ENCODE peak calls at places on chromosomes 3 and 15, in four cellular contexts. One of them, this sample, is unnamed.

GRCh38 chr3:13146643-13147143 is 73.5 kb upstream of the IQSEC1 start:
- DNase-seq in Peyer's patch: no peak
- DNase-seq in ascending aorta: no peak
- DNase-seq in T-helper 2 cell: no peak
- DNase-seq in this sample: no peak

GRCh38 chr3:64022451-64023186 is 675 bp downstream of the PSMD6 start:
- DNase-seq in ascending aorta: no peak
- DNase-seq in Peyer's patch: no peak
- DNase-seq in T-helper 2 cell: peak
- DNase-seq in this sample: no peak

GRCh38 chr3:154835638-154836037 is 244.5 kb upstream of the MME start:
- DNase-seq in Peyer's patch: no peak
- DNase-seq in ascending aorta: no peak
- DNase-seq in T-helper 2 cell: no peak
- DNase-seq in this sample: no peak

GRCh38 chr3:40130721-40131120 is 178.8 kb upstream of the EIF1B start:
- DNase-seq in Peyer's patch: no peak
- DNase-seq in T-helper 2 cell: no peak
- DNase-seq in ascending aorta: no peak
- DNase-seq in this sample: no peak

GRCh38 chr3:65080432-65080831 is 392.6 kb upstream of the ADAMTS9 start:
- DNase-seq in T-helper 2 cell: no peak
- DNase-seq in ascending aorta: no peak
- DNase-seq in Peyer's patch: no peak
- DNase-seq in this sample: no peak

GRCh38 chr3:16069149-16069922 is 105.1 kb upstream of the GALNT15 start:
- DNase-seq in Peyer's patch: no peak
- DNase-seq in ascending aorta: no peak
- DNase-seq in T-helper 2 cell: no peak
- DNase-seq in this sample: no peak

GRCh38 chr3:111610189-111610588 is 15.0 kb upstream of the ZBED2 start:
- DNase-seq in T-helper 2 cell: no peak
- DNase-seq in Peyer's patch: no peak
- DNase-seq in ascending aorta: no peak
- DNase-seq in this sample: no peak

GRCh38 chr15:82748315-82748714 is 38.6 kb upstream of the AP3B2 start:
- DNase-seq in Peyer's patch: no peak
- DNase-seq in ascending aorta: no peak
- DNase-seq in T-helper 2 cell: no peak
- DNase-seq in this sample: no peak

GRCh38 chr15:78104119-78104479 is 11.7 kb downstream of the SH2D7 start:
- DNase-seq in ascending aorta: no peak
- DNase-seq in Peyer's patch: no peak
- DNase-seq in T-helper 2 cell: no peak
- DNase-seq in this sample: no peak

GRCh38 chr15:63038926-63039673 is 3.4 kb upstream of the TPM1 start:
- DNase-seq in T-helper 2 cell: no peak
- DNase-seq in Peyer's patch: no peak
- DNase-seq in ascending aorta: no peak
- DNase-seq in this sample: no peak

GRCh38 chr15:69414702-69415161 is 583 bp downstream of the KIF23 start:
- DNase-seq in Peyer's patch: no peak
- DNase-seq in T-helper 2 cell: no peak
- DNase-seq in ascending aorta: no peak
- DNase-seq in this sample: no peak

GRCh38 chr3:13475871-13476590 is 4.1 kb upstream of the HDAC11 start:
- DNase-seq in ascending aorta: no peak
- DNase-seq in Peyer's patch: no peak
- DNase-seq in T-helper 2 cell: no peak
- DNase-seq in this sample: no peak

GRCh38 chr3:160686955-160687535 is 10.1 kb downstream of the ARL14 start:
- DNase-seq in ascending aorta: no peak
- DNase-seq in T-helper 2 cell: no peak
- DNase-seq in Peyer's patch: no peak
- DNase-seq in this sample: no peak

GRCh38 chr3:82133070-82133606 is 371.7 kb upstream of the GBE1 start:
- DNase-seq in ascending aorta: no peak
- DNase-seq in Peyer's patch: peak
- DNase-seq in T-helper 2 cell: no peak
- DNase-seq in this sample: no peak

GRCh38 chr3:31285808-31286486 is 246.8 kb upstream of the STT3B start:
- DNase-seq in T-helper 2 cell: no peak
- DNase-seq in Peyer's patch: no peak
- DNase-seq in ascending aorta: no peak
- DNase-seq in this sample: no peak

GRCh38 chr3:169659858-169660614 is 3.5 kb downstream of the MECOM start:
- DNase-seq in T-helper 2 cell: no peak
- DNase-seq in Peyer's patch: no peak
- DNase-seq in ascending aorta: no peak
- DNase-seq in this sample: no peak

GRCh38 chr3:9912294-9912935 is 4.5 kb upstream of the IL17RC start:
- DNase-seq in ascending aorta: no peak
- DNase-seq in Peyer's patch: no peak
- DNase-seq in T-helper 2 cell: no peak
- DNase-seq in this sample: no peak

GRCh38 chr15:50235794-50236193 is 29.7 kb downstream of the HDC start:
- DNase-seq in ascending aorta: no peak
- DNase-seq in T-helper 2 cell: no peak
- DNase-seq in Peyer's patch: no peak
- DNase-seq in this sample: no peak

GRCh38 chr15:40046721-40047412 is 7.9 kb upstream of the SRP14 start:
- DNase-seq in T-helper 2 cell: no peak
- DNase-seq in ascending aorta: no peak
- DNase-seq in Peyer's patch: no peak
- DNase-seq in this sample: no peak

GRCh38 chr15:94375997-94376396 is 144.6 kb downstream of the MCTP2 start:
- DNase-seq in T-helper 2 cell: no peak
- DNase-seq in Peyer's patch: no peak
- DNase-seq in ascending aorta: no peak
- DNase-seq in this sample: no peak

GRCh38 chr3:100149713-100150112 is 35.4 kb upstream of the FILIP1L start:
- DNase-seq in Peyer's patch: no peak
- DNase-seq in T-helper 2 cell: no peak
- DNase-seq in ascending aorta: no peak
- DNase-seq in this sample: no peak

GRCh38 chr15:31235298-31236183 is 91.1 kb upstream of the KLF13 start:
- DNase-seq in Peyer's patch: no peak
- DNase-seq in ascending aorta: no peak
- DNase-seq in T-helper 2 cell: no peak
- DNase-seq in this sample: no peak

GRCh38 chr3:179464296-179465092 is 13.2 kb upstream of the GNB4 start:
- DNase-seq in Peyer's patch: no peak
- DNase-seq in ascending aorta: no peak
- DNase-seq in T-helper 2 cell: no peak
- DNase-seq in this sample: no peak

GRCh38 chr3:12413721-12414255 is 70.5 kb upstream of the TSEN2 start:
- DNase-seq in T-helper 2 cell: no peak
- DNase-seq in Peyer's patch: no peak
- DNase-seq in ascending aorta: no peak
- DNase-seq in this sample: no peak

GRCh38 chr3:112126501-112126900 is 6.5 kb downstream of the GCSAM start:
- DNase-seq in ascending aorta: no peak
- DNase-seq in T-helper 2 cell: no peak
- DNase-seq in Peyer's patch: no peak
- DNase-seq in this sample: no peak

GRCh38 chr15:85963262-85963760 is 116.4 kb upstream of the AGBL1 start:
- DNase-seq in Peyer's patch: no peak
- DNase-seq in ascending aorta: no peak
- DNase-seq in T-helper 2 cell: no peak
- DNase-seq in this sample: no peak

GRCh38 chr3:116388867-116389385 is 56.4 kb downstream of the LSAMP start:
- DNase-seq in ascending aorta: no peak
- DNase-seq in T-helper 2 cell: no peak
- DNase-seq in Peyer's patch: no peak
- DNase-seq in this sample: no peak

GRCh38 chr3:33678073-33678472 is 40.0 kb downstream of the CLASP2 start:
- DNase-seq in ascending aorta: no peak
- DNase-seq in T-helper 2 cell: no peak
- DNase-seq in Peyer's patch: no peak
- DNase-seq in this sample: no peak

GRCh38 chr3:187360523-187361060 is 7.6 kb upstream of the RTP4 start:
- DNase-seq in ascending aorta: no peak
- DNase-seq in Peyer's patch: no peak
- DNase-seq in T-helper 2 cell: no peak
- DNase-seq in this sample: no peak

GRCh38 chr3:129585949-129586657 is 20.4 kb downstream of the PLXND1 start:
- DNase-seq in T-helper 2 cell: no peak
- DNase-seq in Peyer's patch: no peak
- DNase-seq in ascending aorta: no peak
- DNase-seq in this sample: no peak

GRCh38 chr15:32656091-32656860 is 14.8 kb downstream of the SCG5 start:
- DNase-seq in T-helper 2 cell: no peak
- DNase-seq in ascending aorta: no peak
- DNase-seq in Peyer's patch: no peak
- DNase-seq in this sample: no peak

GRCh38 chr3:29280675-29281264 is at the start of gene RBMS3:
- DNase-seq in T-helper 2 cell: no peak
- DNase-seq in ascending aorta: peak
- DNase-seq in Peyer's patch: peak
- DNase-seq in this sample: peak

GRCh38 chr3:57060089-57060829 is at the start of gene SPATA12:
- DNase-seq in ascending aorta: peak
- DNase-seq in T-helper 2 cell: no peak
- DNase-seq in Peyer's patch: no peak
- DNase-seq in this sample: peak

GRCh38 chr15:96337991-96338771 is 7.7 kb downstream of the NR2F2 start:
- DNase-seq in T-helper 2 cell: no peak
- DNase-seq in Peyer's patch: no peak
- DNase-seq in ascending aorta: no peak
- DNase-seq in this sample: no peak

GRCh38 chr3:140078940-140079339 is 144.0 kb downstream of the CLSTN2 start:
- DNase-seq in T-helper 2 cell: no peak
- DNase-seq in Peyer's patch: no peak
- DNase-seq in ascending aorta: no peak
- DNase-seq in this sample: no peak